ENCODE peak calls at places on chromosomes 4 and X, in five cellular contexts. E, Z, I, L and M are unnamed samples.
A peak's percentile ranks its signal among the peaks of the same experiment; 100 is the strongest.

GRCh38 chr4:153112071-153112460 is 92.2 kb upstream of the TRIM2 start:
- DNase-seq in E (no peak), Z (no peak), I (peak; percentile 37), L (no peak), M (no peak)

GRCh38 chr4:113169368-113169767 is 119.9 kb downstream of the ANK2 start:
- DNase-seq in E (no peak), Z (peak; percentile 22), I (no peak), L (no peak), M (peak; percentile 60)

GRCh38 chr4:44845993-44846392 is 119.6 kb upstream of the GNPDA2 start:
- DNase-seq in E (no peak), Z (no peak), I (no peak), L (no peak), M (no peak)

GRCh38 chr4:10032625-10033024 is 11.3 kb upstream of the SLC2A9 start:
- DNase-seq in E (no peak), Z (no peak), I (no peak), L (no peak), M (no peak)

GRCh38 chrX:9279271-9279596 is 185.6 kb upstream of the TBL1X start:
- DNase-seq in E (no peak), Z (no peak), I (no peak), L (no peak), M (no peak)

GRCh38 chr4:8793571-8794160 is 78.0 kb downstream of the HMX1 start:
- DNase-seq in E (no peak), Z (no peak), I (no peak), L (no peak), M (no peak)

GRCh38 chr4:40629401-40630334 is at the start of gene RBM47:
- DNase-seq in E (peak; percentile 54), Z (peak; percentile 82), I (no peak), L (no peak), M (peak; percentile 85)

GRCh38 chr4:76696109-76696508 is 201.8 kb downstream of the SOWAHB start:
- DNase-seq in E (peak; percentile 96), Z (peak; percentile 78), I (no peak), L (peak; percentile 25), M (peak; percentile 78)

GRCh38 chr4:175424111-175424510 is 388.0 kb downstream of the GPM6A start:
- DNase-seq in E (no peak), Z (no peak), I (no peak), L (no peak), M (no peak)

GRCh38 chrX:39011454-39012204 is 210.4 kb downstream of the MID1IP1 start:
- DNase-seq in E (no peak), Z (no peak), I (no peak), L (no peak), M (no peak)

GRCh38 chr4:66443020-66443419 is 772.7 kb upstream of the EPHA5 start:
- DNase-seq in E (no peak), Z (no peak), I (no peak), L (no peak), M (no peak)

GRCh38 chrX:113399501-113400192 is 559.0 kb upstream of the AMOT start:
- DNase-seq in E (no peak), Z (no peak), I (no peak), L (no peak), M (no peak)

GRCh38 chr4:10736266-10736665 is 51.7 kb upstream of the CLNK start:
- DNase-seq in E (no peak), Z (no peak), I (no peak), L (no peak), M (no peak)

GRCh38 chrX:20363003-20363674 is 96.4 kb upstream of the RPS6KA3 start:
- DNase-seq in E (no peak), Z (no peak), I (no peak), L (no peak), M (no peak)

GRCh38 chr4:187485676-187486075 is 509.9 kb upstream of the ZFP42 start:
- DNase-seq in E (no peak), Z (no peak), I (no peak), L (no peak), M (no peak)

GRCh38 chr4:114598191-114599121 is at the start of gene UGT8:
- DNase-seq in E (peak; percentile 64), Z (peak; percentile 6), I (peak; percentile 7), L (no peak), M (peak; percentile 48)

GRCh38 chrX:154548028-154548316 is 552 bp downstream of the IKBKG start:
- DNase-seq in E (no peak), Z (no peak), I (no peak), L (no peak), M (no peak)

GRCh38 chrX:103155201-103155600 is 59.7 kb upstream of the BEX4 start:
- DNase-seq in E (no peak), Z (no peak), I (no peak), L (no peak), M (no peak)

GRCh38 chr4:159697322-159698283 is 594.7 kb downstream of the RAPGEF2 start:
- DNase-seq in E (no peak), Z (no peak), I (no peak), L (no peak), M (no peak)